ENCODE peak calls at places on chromosome 21, in five cellular contexts. D is K562, F is GM12878, T is HepG2, N is H1. R is an unnamed sample.

GRCh38 chr21:27134513-27134912 is 167.6 kb upstream of the ADAMTS5 start:
- DNase-seq in D (no peak), T (no peak), N (no peak), F (no peak), R (no peak)

GRCh38 chr21:22575165-22575584 is 1577.0 kb downstream of the NCAM2 start:
- DNase-seq in N (peak; percentile 36), D (peak; percentile 16), F (no peak), T (no peak), R (peak; percentile 25)

GRCh38 chr21:26124421-26124833 is 46.1 kb downstream of the APP start:
- DNase-seq in N (no peak), T (no peak), F (no peak), D (no peak), R (no peak)

GRCh38 chr21:31218830-31219608 is 125.0 kb downstream of the TIAM1 start:
- DNase-seq in T (no peak), F (no peak), N (no peak), D (no peak), R (no peak)

GRCh38 chr21:32975811-32976507 is 49.8 kb upstream of the OLIG2 start:
- DNase-seq in N (no peak), T (no peak), D (no peak), F (no peak), R (no peak)

GRCh38 chr21:42991992-42992740 is 17.8 kb downstream of the PKNOX1 start:
- DNase-seq in F (no peak), D (peak; percentile 54), N (no peak), T (no peak), R (no peak)

GRCh38 chr21:43942201-43942600 is 69.9 kb upstream of the TRAPPC10 start:
- DNase-seq in N (no peak), D (no peak), F (no peak), T (no peak), R (no peak)

GRCh38 chr21:21163904-21164303 is 165.7 kb downstream of the NCAM2 start:
- DNase-seq in F (no peak), N (no peak), D (peak; percentile 55), T (peak; percentile 26), R (peak; percentile 29)

GRCh38 chr21:38679531-38679930 is 126.2 kb upstream of the ETS2 start:
- DNase-seq in T (no peak), D (no peak), N (no peak), F (peak; percentile 9), R (no peak)

GRCh38 chr21:31594279-31594678 is 65.2 kb upstream of the SOD1 start:
- DNase-seq in F (no peak), D (no peak), N (no peak), T (no peak), R (no peak)

GRCh38 chr21:21612446-21612845 is 614.2 kb downstream of the NCAM2 start:
- DNase-seq in D (no peak), T (no peak), F (no peak), N (peak; percentile 36), R (no peak)

GRCh38 chr21:44596068-44596725 is 3.9 kb upstream of the KRTAP10-6 start:
- DNase-seq in T (no peak), F (no peak), D (no peak), N (no peak), R (no peak)

GRCh38 chr21:14722841-14723483 is 176.8 kb upstream of the SAMSN1 start:
- DNase-seq in T (no peak), N (no peak), F (peak; percentile 61), D (no peak), R (no peak)

GRCh38 chr21:26148071-26148470 is 22.5 kb downstream of the APP start:
- DNase-seq in T (no peak), F (no peak), D (no peak), N (no peak), R (peak; percentile 61)

GRCh38 chr21:25956993-25957714 is 213.4 kb downstream of the APP start:
- DNase-seq in N (no peak), D (no peak), T (no peak), F (no peak), R (no peak)

GRCh38 chr21:27764056-27764455 is 797.2 kb upstream of the ADAMTS5 start:
- DNase-seq in N (no peak), T (no peak), D (no peak), F (no peak), R (no peak)

GRCh38 chr21:18812308-18812707 is 408.7 kb upstream of the TMPRSS15 start:
- DNase-seq in N (no peak), D (no peak), F (no peak), T (no peak), R (no peak)

GRCh38 chr21:21196087-21196486 is 197.9 kb downstream of the NCAM2 start:
- DNase-seq in T (no peak), D (no peak), F (no peak), N (no peak), R (no peak)

GRCh38 chr21:38611262-38611661 is 113.0 kb upstream of the ERG start:
- DNase-seq in F (no peak), T (no peak), N (no peak), D (no peak), R (no peak)

GRCh38 chr21:39843916-39844315 is 23.3 kb upstream of the PCP4 start:
- DNase-seq in T (no peak), N (no peak), D (no peak), F (no peak), R (no peak)

GRCh38 chr21:27393726-27394125 is 426.8 kb upstream of the ADAMTS5 start:
- DNase-seq in T (no peak), D (no peak), F (no peak), N (no peak), R (no peak)

GRCh38 chr21:30072496-30072895 is 94.1 kb downstream of the CLDN17 start:
- DNase-seq in F (no peak), T (no peak), N (peak; percentile 68), D (no peak), R (peak; percentile 59)

GRCh38 chr21:31162827-31163226 is 124.6 kb upstream of the KRTAP19-8 start:
- DNase-seq in T (no peak), N (no peak), F (no peak), D (no peak), R (no peak)

GRCh38 chr21:31750843-31751242 is 18.9 kb upstream of the SCAF4 start:
- DNase-seq in T (no peak), N (no peak), D (peak; percentile 13), F (no peak), R (no peak)

GRCh38 chr21:30994917-30995316 is 43.4 kb downstream of the KRTAP19-8 start:
- DNase-seq in D (no peak), N (no peak), T (no peak), F (no peak), R (no peak)

GRCh38 chr21:16287060-16287459 is 557.3 kb downstream of the USP25 start:
- DNase-seq in N (no peak), T (no peak), F (no peak), D (no peak), R (no peak)

GRCh38 chr21:32587112-32587511 is 1.8 kb upstream of the TCP10L start:
- DNase-seq in T (no peak), D (peak; percentile 67), F (no peak), N (no peak), R (no peak)

GRCh38 chr21:15804247-15804985 is 74.6 kb downstream of the USP25 start:
- DNase-seq in D (no peak), F (no peak), N (no peak), T (no peak), R (no peak)

GRCh38 chr21:38989745-38990423 is 184.2 kb downstream of the ETS2 start:
- DNase-seq in N (no peak), F (no peak), T (peak; percentile 88), D (no peak), R (no peak)

GRCh38 chr21:37509802-37510393 is 143.3 kb downstream of the DYRK1A start:
- DNase-seq in N (no peak), D (peak; percentile 35), T (no peak), F (no peak), R (no peak)

GRCh38 chr21:37511848-37512247 is 145.3 kb downstream of the DYRK1A start:
- DNase-seq in T (no peak), F (no peak), D (no peak), N (no peak), R (no peak)

GRCh38 chr21:37507716-37508115 is 141.1 kb downstream of the DYRK1A start:
- DNase-seq in F (no peak), N (no peak), D (no peak), T (no peak), R (no peak)

GRCh38 chr21:37505963-37506362 is 139.4 kb downstream of the DYRK1A start:
- DNase-seq in N (no peak), F (no peak), D (no peak), T (no peak), R (no peak)

DNA sequence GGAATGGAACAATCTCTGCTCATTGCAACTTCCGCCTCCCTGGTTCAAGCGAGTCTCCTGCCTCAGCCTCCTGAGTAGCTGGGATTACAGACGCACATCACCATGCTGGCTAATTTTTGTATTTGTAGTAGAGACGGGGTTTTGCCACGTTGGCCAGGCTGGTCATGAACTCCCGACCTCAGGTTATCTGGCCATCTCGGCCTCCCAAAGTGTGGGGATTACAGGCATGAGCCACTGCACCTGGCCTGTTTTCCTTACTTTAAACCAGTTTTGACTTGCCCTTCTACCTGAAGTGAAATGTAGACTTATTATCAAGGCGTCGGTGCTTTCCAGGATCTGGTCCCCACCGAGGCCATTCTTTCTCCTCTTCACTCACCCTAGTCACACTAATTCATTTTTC is 141.8 kb downstream of the DYRK1A start:
- DNase-seq in D (no peak), T (no peak), N (no peak), F (no peak), R (no peak)
- TF ChIP-seq ATF2 in D (no peak), T (no peak), N (no peak), F (no peak), R (no peak)

DNA sequence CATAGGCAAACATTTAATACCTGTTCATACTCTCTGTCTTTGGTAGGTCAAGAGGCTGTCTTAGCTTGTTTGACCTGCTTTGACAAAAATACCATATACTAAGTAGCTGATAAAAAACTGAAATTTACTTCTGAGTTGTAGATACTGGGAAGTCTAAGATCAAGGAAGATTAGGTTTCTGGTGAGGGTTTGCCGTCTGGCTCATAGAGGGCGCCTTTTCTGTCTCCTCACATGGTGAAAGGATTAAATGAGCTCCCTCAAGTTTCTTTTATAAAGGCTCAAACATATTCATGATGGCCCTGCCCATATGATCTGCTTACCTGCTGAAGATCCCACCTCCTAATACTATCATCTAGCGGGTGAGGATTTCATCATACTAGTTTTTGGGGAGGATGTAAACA is 1076.1 kb upstream of the NCAM2 start:
- DNase-seq in D (no peak), T (no peak), F (no peak), N (no peak), R (no peak)
- TF ChIP-seq ATF2 in D (no peak), T (no peak), F (no peak), N (no peak), R (no peak)

DNA sequence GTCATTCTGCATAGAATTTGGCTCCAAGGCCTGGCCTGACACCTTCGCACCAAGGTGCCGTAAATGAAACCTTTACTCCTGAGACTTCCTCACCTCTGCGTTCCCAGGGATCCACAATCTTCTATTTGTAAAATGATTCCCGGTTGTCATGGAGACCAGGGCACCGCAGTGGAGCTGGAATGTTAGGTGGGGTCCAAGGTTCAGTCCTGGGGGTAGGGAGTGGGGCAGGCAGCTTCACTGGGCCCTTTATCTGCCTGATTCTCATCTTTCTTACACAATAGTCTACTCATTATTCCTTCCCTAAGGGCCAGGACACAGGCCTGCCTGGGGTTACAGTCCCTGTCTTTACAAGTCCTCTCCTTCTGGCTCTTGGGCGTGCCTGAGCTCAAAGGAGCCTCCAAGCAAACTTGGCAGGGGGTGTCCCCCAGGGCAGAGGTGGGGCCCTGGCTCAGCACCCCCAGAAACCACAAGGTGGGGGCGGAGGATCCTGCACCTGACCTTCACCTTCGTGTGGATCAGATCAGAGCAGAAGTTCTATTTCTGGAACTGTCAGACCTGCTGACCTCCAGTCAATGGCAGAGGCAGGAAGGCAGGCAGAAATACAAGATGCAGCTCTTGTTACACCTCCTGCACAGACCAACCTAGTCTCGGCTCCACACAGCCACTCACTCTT is 51.1 kb downstream of the RIPK4 start:
- DNase-seq in F (no peak), N (no peak), D (no peak), T (peak; percentile 98), R (no peak)
- TF ChIP-seq ATF2 in F (no peak), N (no peak), D (no peak), T (peak; percentile 79), R (no peak)

GRCh38 chr21:36792505-36792967 is 93.6 kb downstream of the SIM2 start:
- DNase-seq in T (no peak), F (no peak), D (no peak), N (no peak), R (no peak)
- TF ChIP-seq ATF2 in T (no peak), F (no peak), D (no peak), N (no peak), R (no peak)